ENCODE peak calls at places on chromosome 18, in four cellular contexts. Q is CD4-positive, alpha-beta T cell; G is H9; M is epithelial cell of esophagus. R is an unnamed sample.
A peak's percentile ranks its signal among the peaks of the same experiment; 100 is the strongest.

GRCh38 chr18:621181-621580 is 24.4 kb downstream of the CLUL1 start:
- DNase-seq in Q (no peak), G (no peak), M (no peak), R (no peak)

GRCh38 chr18:50659091-50660003 is 99.5 kb downstream of the MAPK4 start:
- DNase-seq in G (no peak), M (peak; percentile 64), Q (no peak), R (no peak)

GRCh38 chr18:80145191-80145799 is 36.2 kb downstream of the ADNP2 start:
- DNase-seq in G (no peak), Q (no peak), M (peak; percentile 42), R (no peak)

GRCh38 chr18:76445275-76445674 is 49.8 kb downstream of the ZNF516 start:
- DNase-seq in Q (no peak), M (peak; percentile 50), G (no peak), R (no peak)

GRCh38 chr18:58576641-58577251 is 52.1 kb downstream of the ALPK2 start:
- DNase-seq in M (no peak), Q (no peak), G (no peak), R (no peak)

GRCh38 chr18:23238152-23238531 is 102.9 kb downstream of the CABLES1 start:
- DNase-seq in Q (no peak), G (no peak), M (no peak), R (no peak)

GRCh38 chr18:61926532-61926931 is 33.7 kb upstream of the RNF152 start:
- DNase-seq in Q (no peak), G (no peak), M (no peak), R (no peak)

GRCh38 chr18:23317975-23318675 is 135.0 kb upstream of the RIOK3 start:
- DNase-seq in Q (no peak), M (peak; percentile 50), G (no peak), R (no peak)

GRCh38 chr18:63247506-63248394 is 71.8 kb downstream of the BCL2 start:
- DNase-seq in G (no peak), M (no peak), Q (no peak), R (no peak)
- TF ChIP-seq CTCF in G (no peak), M (no peak), Q (no peak), R (no peak)

GRCh38 chr18:22167471-22168151 is 1.8 kb upstream of the GATA6 start:
- DNase-seq in Q (no peak), G (peak; percentile 65), M (peak; percentile 34), R (no peak)

GRCh38 chr18:22167091-22167470 is 2.3 kb upstream of the GATA6 start:
- DNase-seq in Q (no peak), M (no peak), G (no peak), R (peak; percentile 47)

GRCh38 chr18:22169011-22169888 is at the start of gene GATA6:
- DNase-seq in Q (no peak), M (peak; percentile 88), G (peak; percentile 90), R (peak; percentile 70)

GRCh38 chr18:22169889-22170420 is 566 bp downstream of the GATA6 start:
- DNase-seq in Q (no peak), G (no peak), M (no peak), R (no peak)

GRCh38 chr18:22168360-22168921 is 948 bp upstream of the GATA6 start:
- DNase-seq in Q (no peak), G (peak; percentile 52), M (peak; percentile 46), R (no peak)
- TF ChIP-seq CTCF in Q (no peak), G (no peak), M (peak; percentile 24), R (no peak)

GRCh38 chr18:25675123-25675850 is 323.3 kb upstream of the ZNF521 start:
- DNase-seq in M (no peak), G (peak; percentile 62), Q (no peak), R (no peak)

GRCh38 chr18:25669741-25670140 is 317.8 kb upstream of the ZNF521 start:
- DNase-seq in Q (no peak), G (no peak), M (no peak), R (no peak)

GRCh38 chr18:25674183-25674582 is 322.2 kb upstream of the ZNF521 start:
- DNase-seq in Q (no peak), M (no peak), G (no peak), R (no peak)

GRCh38 chr18:25678226-25678625 is 326.3 kb upstream of the ZNF521 start:
- DNase-seq in M (no peak), G (no peak), Q (no peak), R (no peak)

GRCh38 chr18:25672490-25672889 is 320.5 kb upstream of the ZNF521 start:
- DNase-seq in Q (no peak), M (no peak), G (peak; percentile 82), R (no peak)
- TF ChIP-seq CTCF in Q (no peak), M (no peak), G (peak; percentile 79), R (no peak)

DNA sequence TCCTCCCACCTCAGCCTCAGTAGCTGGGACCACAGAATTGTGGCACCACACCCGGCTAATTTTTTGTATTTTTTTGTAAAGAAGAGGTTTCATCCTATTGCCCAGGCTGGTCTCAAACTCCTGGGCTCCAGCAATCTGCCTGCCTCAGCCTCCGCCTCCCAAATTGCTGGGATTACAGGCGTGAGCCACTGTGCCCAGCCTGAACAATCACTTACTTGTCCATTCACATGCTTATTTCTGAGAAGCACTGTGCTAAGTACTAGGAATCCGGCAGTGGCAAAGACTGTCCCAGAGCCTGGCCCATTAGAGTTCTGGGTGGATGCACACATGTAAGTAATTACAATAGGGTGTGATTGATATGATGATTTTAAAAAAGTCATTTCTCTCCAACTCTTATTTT is 567.5 kb downstream of the DCC start:
- DNase-seq in Q (no peak), M (no peak), G (peak; percentile 38), R (no peak)
- TF ChIP-seq CTCF in Q (no peak), M (no peak), G (no peak), R (no peak)

DNA sequence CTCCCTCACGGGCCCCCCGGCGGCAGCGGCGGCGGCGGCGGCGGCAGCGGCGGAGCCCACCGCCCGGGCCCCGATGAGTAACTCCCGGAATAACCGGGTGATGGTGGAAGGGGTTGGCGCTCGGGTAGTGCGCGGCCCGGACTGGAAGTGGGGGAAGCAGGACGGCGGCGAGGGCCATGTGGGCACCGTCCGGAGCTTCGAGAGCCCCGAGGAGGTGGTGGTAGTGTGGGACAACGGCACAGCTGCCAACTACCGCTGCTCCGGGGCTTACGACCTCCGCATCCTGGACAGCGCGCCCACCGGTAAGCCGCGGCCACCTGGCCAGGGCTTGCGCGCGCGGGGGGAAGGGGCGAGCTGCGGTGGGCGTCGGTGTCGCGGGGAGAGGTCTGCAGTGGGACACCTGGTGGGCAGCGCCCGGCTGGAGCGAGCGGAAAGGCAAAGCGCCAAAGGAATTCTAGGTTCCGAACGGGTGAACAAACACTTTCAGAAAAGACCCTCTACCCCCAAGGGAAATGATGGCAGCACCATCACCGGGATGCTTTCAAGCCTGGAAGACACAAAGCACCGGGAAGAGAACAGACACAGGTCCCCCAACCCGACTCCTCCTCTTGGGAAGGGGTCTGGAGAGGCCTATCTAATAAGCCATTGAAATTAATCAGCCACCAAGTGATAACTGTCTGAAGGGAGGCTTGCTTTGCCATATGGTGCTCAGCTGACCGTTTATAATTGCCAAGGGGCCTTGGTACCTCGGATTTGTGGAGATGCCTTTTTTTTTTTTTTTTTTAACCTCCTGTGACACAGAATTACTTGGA is 1.1 kb downstream of the MIB1 start:
- DNase-seq in M (peak; percentile 22), G (peak; percentile 35), Q (no peak), R (peak; percentile 52)
- TF ChIP-seq CTCF in M (no peak), G (no peak), Q (no peak), R (no peak)

GRCh38 chr18:6775237-6775636 is 45.7 kb downstream of the ARHGAP28 start:
- DNase-seq in Q (no peak), G (no peak), M (no peak), R (no peak)
- TF ChIP-seq CTCF in Q (no peak), G (no peak), M (no peak), R (no peak)

GRCh38 chr18:72091369-72091768 is 452.8 kb downstream of the CBLN2 start:
- DNase-seq in G (peak; percentile 43), Q (no peak), M (no peak), R (no peak)

GRCh38 chr18:72089432-72089831 is 454.7 kb downstream of the CBLN2 start:
- DNase-seq in G (no peak), Q (no peak), M (no peak), R (no peak)

GRCh38 chr18:72086421-72086820 is 457.7 kb downstream of the CBLN2 start:
- DNase-seq in Q (no peak), M (peak; percentile 51), G (no peak), R (no peak)
- TF ChIP-seq CTCF in Q (peak; percentile 30), M (peak; percentile 57), G (peak; percentile 72), R (peak; percentile 53)

GRCh38 chr18:59963229-59963628 is 63.4 kb downstream of the PMAIP1 start:
- DNase-seq in Q (no peak), G (no peak), M (no peak), R (no peak)

GRCh38 chr18:59971871-59972270 is 72.1 kb downstream of the PMAIP1 start:
- DNase-seq in G (no peak), Q (no peak), M (no peak), R (no peak)

GRCh38 chr18:59967878-59968277 is 68.1 kb downstream of the PMAIP1 start:
- DNase-seq in M (no peak), Q (no peak), G (no peak), R (no peak)

GRCh38 chr18:59968583-59968982 is 68.8 kb downstream of the PMAIP1 start:
- DNase-seq in G (no peak), Q (no peak), M (peak; percentile 56), R (no peak)

GRCh38 chr18:59966913-59967312 is 67.1 kb downstream of the PMAIP1 start:
- DNase-seq in M (peak; percentile 80), G (no peak), Q (no peak), R (no peak)
- TF ChIP-seq CTCF in M (no peak), G (no peak), Q (no peak), R (no peak)